ENCODE peak calls at places on chromosome 20, in five cellular contexts. G is AG08396, X is A172, V is prostate gland, S is ovary. P is an unnamed sample.

GRCh38 chr20:63693975-63694595 is 2.4 kb upstream of the TNFRSF6B start:
- DNase-seq in V (no peak), X (no peak), S (no peak), G (no peak), P (no peak)

GRCh38 chr20:23435675-23436539 is 3.6 kb upstream of the CSTL1 start:
- DNase-seq in V (peak; percentile 58), X (no peak), S (peak; percentile 84), G (no peak), P (peak; percentile 23)

GRCh38 chr20:35296101-35296554 is 3.9 kb upstream of the FAM83C start:
- DNase-seq in G (no peak), X (no peak), V (no peak), S (no peak), P (no peak)

GRCh38 chr20:46717818-46718541 is 8.5 kb downstream of the SLC2A10 start:
- DNase-seq in S (no peak), V (no peak), X (no peak), G (no peak), P (no peak)

GRCh38 chr20:48984575-48985219 is 61.4 kb upstream of the CSE1L start:
- DNase-seq in X (peak; percentile 27), S (no peak), G (no peak), V (no peak), P (no peak)

GRCh38 chr20:22508426-22508825 is 75.9 kb downstream of the FOXA2 start:
- DNase-seq in X (no peak), G (no peak), V (no peak), S (no peak), P (no peak)

GRCh38 chr20:44832724-44833123 is 22.4 kb upstream of the RIMS4 start:
- DNase-seq in G (no peak), V (no peak), X (peak; percentile 28), S (no peak), P (peak; percentile 41)

GRCh38 chr20:46307999-46308257 is 370 bp downstream of the CDH22 start:
- DNase-seq in X (no peak), S (peak; percentile 43), V (no peak), G (no peak), P (no peak)

GRCh38 chr20:56343861-56344381 is 14.9 kb upstream of the FAM210B start:
- DNase-seq in S (peak; percentile 74), G (peak; percentile 79), X (no peak), V (peak; percentile 39), P (peak; percentile 51)

GRCh38 chr20:32191422-32191821 is 16.1 kb downstream of the PLAGL2 start:
- DNase-seq in S (no peak), X (no peak), V (no peak), G (no peak), P (no peak)

GRCh38 chr20:1874534-1875168 is 20.6 kb upstream of the SIRPA start:
- DNase-seq in X (no peak), S (no peak), V (no peak), G (no peak), P (no peak)

GRCh38 chr20:37358366-37359150 is 12.6 kb downstream of the SRC start:
- DNase-seq in V (peak; percentile 91), S (peak; percentile 59), G (no peak), X (no peak), P (no peak)

GRCh38 chr20:13898012-13898612 is 92.3 kb downstream of the SEL1L2 start:
- DNase-seq in V (no peak), X (no peak), S (no peak), G (no peak), P (no peak)

GRCh38 chr20:39338977-39339376 is 376.8 kb downstream of the DHX35 start:
- DNase-seq in G (no peak), X (no peak), V (no peak), S (no peak), P (no peak)

GRCh38 chr20:43751167-43752050 is 24.6 kb upstream of the GTSF1L start:
- DNase-seq in V (no peak), G (peak; percentile 75), S (no peak), X (peak; percentile 82), P (peak; percentile 12)

GRCh38 chr20:19995220-19995863 is 21.8 kb upstream of the NAA20 start:
- DNase-seq in V (peak; percentile 24), S (no peak), X (peak; percentile 70), G (no peak), P (peak; percentile 45)

GRCh38 chr20:21808863-21809664 is 103.6 kb downstream of the PAX1 start:
- DNase-seq in G (no peak), V (peak; percentile 8), X (no peak), S (peak; percentile 35), P (peak; percentile 22)

GRCh38 chr20:51287628-51288413 is 254.7 kb downstream of the NFATC2 start:
- DNase-seq in V (no peak), X (no peak), G (no peak), S (no peak), P (no peak)

GRCh38 chr20:61901421-61902212 is 164.1 kb downstream of the TAF4 start:
- DNase-seq in X (peak; percentile 58), S (no peak), V (no peak), G (no peak), P (no peak)

GRCh38 chr20:32963176-32963575 is 41.1 kb downstream of the SUN5 start:
- DNase-seq in G (no peak), V (no peak), X (no peak), S (no peak), P (no peak)

GRCh38 chr20:14193885-14194284 is 143.5 kb downstream of the FLRT3 start:
- DNase-seq in S (no peak), V (no peak), G (no peak), X (no peak), P (no peak)

GRCh38 chr20:58175425-58175824 is 53.0 kb downstream of the ANKRD60 start:
- DNase-seq in S (peak; percentile 44), G (no peak), V (no peak), X (no peak), P (no peak)

GRCh38 chr20:37984018-37984785 is 49.1 kb downstream of the TTI1 start:
- DNase-seq in S (no peak), V (no peak), X (no peak), G (no peak), P (no peak)

GRCh38 chr20:60338556-60338955 is 380.3 kb downstream of the CDH26 start:
- DNase-seq in G (no peak), V (no peak), S (no peak), X (no peak), P (peak; percentile 46)

GRCh38 chr20:61929561-61929960 is 136.1 kb downstream of the TAF4 start:
- DNase-seq in X (no peak), S (no peak), G (no peak), V (no peak), P (no peak)

GRCh38 chr20:20341371-20341770 is 26.5 kb upstream of the INSM1 start:
- DNase-seq in X (no peak), S (no peak), G (no peak), V (no peak), P (no peak)

GRCh38 chr20:35718972-35719635 is 19.9 kb downstream of the ROMO1 start:
- DNase-seq in V (no peak), X (no peak), G (no peak), S (no peak), P (no peak)

GRCh38 chr20:54133434-54134427 is 40.1 kb downstream of the CYP24A1 start:
- DNase-seq in S (no peak), X (peak; percentile 69), G (no peak), V (peak; percentile 32), P (peak; percentile 15)